ENCODE peak calls at places on chromosomes 1 and 21, in four cellular contexts. Y is cardiac fibroblast, C is fibroblast of pulmonary artery, L is cardiac muscle cell. Q is an unnamed sample.

GRCh38 chr1:9196129-9197040 is 38.2 kb upstream of the H6PD start:
- DNase-seq in Y (peak), C (peak), L (peak), Q (peak)

GRCh38 chr1:21175670-21176581 is 771 bp downstream of the EIF4G3 start:
- DNase-seq in Y (peak), C (no peak), L (peak), Q (no peak)

GRCh38 chr21:41251961-41252642 is 64.5 kb upstream of the FAM3B start:
- DNase-seq in Y (peak), C (peak), L (peak), Q (no peak)

GRCh38 chr1:160499631-160500030 is 23.4 kb downstream of the SLAMF6 start:
- DNase-seq in Y (no peak), C (no peak), L (no peak), Q (no peak)

GRCh38 chr21:43370091-43370658 is 56.8 kb downstream of the SIK1 start:
- DNase-seq in Y (peak), C (no peak), L (peak), Q (peak)

GRCh38 chr1:63797056-63797726 is 23.4 kb downstream of the ROR1 start:
- DNase-seq in Y (no peak), C (no peak), L (no peak), Q (no peak)

GRCh38 chr1:162009501-162010174 is 14.0 kb downstream of the OLFML2B start:
- DNase-seq in Y (no peak), C (no peak), L (no peak), Q (no peak)

GRCh38 chr1:54323324-54323739 is 82.9 kb downstream of the SSBP3 start:
- DNase-seq in Y (no peak), C (no peak), L (no peak), Q (peak)

GRCh38 chr1:67683306-67683705 is 1.7 kb upstream of the GADD45A start:
- DNase-seq in Y (peak), C (peak), L (peak), Q (peak)

GRCh38 chr1:1213919-1214599 is at the start of gene TNFRSF4:
- DNase-seq in Y (no peak), C (no peak), L (no peak), Q (no peak)

GRCh38 chr1:158203693-158204457 is 23.2 kb downstream of the CD1D start:
- DNase-seq in Y (peak), C (peak), L (peak), Q (peak)

GRCh38 chr1:27342778-27343638 is 1.2 kb downstream of the SYTL1 start:
- DNase-seq in Y (no peak), C (no peak), L (no peak), Q (peak)

GRCh38 chr21:39575778-39576177 is 37.0 kb upstream of the B3GALT5 start:
- DNase-seq in Y (no peak), C (no peak), L (no peak), Q (peak)

GRCh38 chr21:34635307-34635706 is 20.4 kb upstream of the RCAN1 start:
- DNase-seq in Y (no peak), C (no peak), L (no peak), Q (no peak)

GRCh38 chr21:31912501-31912900 is 39.7 kb downstream of the HUNK start:
- DNase-seq in Y (no peak), C (no peak), L (no peak), Q (no peak)

GRCh38 chr21:31908106-31909031 is 35.5 kb downstream of the HUNK start:
- DNase-seq in Y (no peak), C (no peak), L (no peak), Q (peak)

GRCh38 chr21:31909153-31909771 is 36.4 kb downstream of the HUNK start:
- DNase-seq in Y (peak), C (no peak), L (peak), Q (no peak)

GRCh38 chr21:31911138-31911907 is 38.5 kb downstream of the HUNK start:
- DNase-seq in Y (no peak), C (no peak), L (no peak), Q (peak)

GRCh38 chr21:31909772-31910470 is 37.1 kb downstream of the HUNK start:
- DNase-seq in Y (no peak), C (no peak), L (no peak), Q (no peak)
- TF ChIP-seq CTCF in Y (no peak), C (no peak), L (no peak), Q (no peak)

GRCh38 chr1:180842482-180842881 is 70.2 kb upstream of the KIAA1614 start:
- DNase-seq in Y (no peak), C (no peak), L (no peak), Q (no peak)
- H3K4me3 ChIP-seq in Y (no peak), C (no peak), L (no peak), Q (no peak)

GRCh38 chr21:45184869-45185268 is 102.8 kb downstream of the POFUT2 start:
- DNase-seq in Y (no peak), C (no peak), L (no peak), Q (no peak)

GRCh38 chr21:45180289-45180599 is 105.9 kb downstream of the ADARB1 start:
- DNase-seq in Y (no peak), C (no peak), L (no peak), Q (no peak)

GRCh38 chr21:45179568-45180288 is 105.3 kb downstream of the ADARB1 start:
- DNase-seq in Y (no peak), C (no peak), L (no peak), Q (no peak)

GRCh38 chr21:45183852-45184251 is 103.8 kb downstream of the POFUT2 start:
- DNase-seq in Y (no peak), C (no peak), L (no peak), Q (no peak)

GRCh38 chr21:45182958-45183357 is 104.7 kb downstream of the POFUT2 start:
- DNase-seq in Y (no peak), C (no peak), L (no peak), Q (no peak)
- TF ChIP-seq CTCF in Y (no peak), C (no peak), L (no peak), Q (no peak)

GRCh38 chr1:52636701-52637695 is 4.0 kb downstream of the SHISAL2A start:
- DNase-seq in Y (no peak), C (no peak), L (no peak), Q (peak)
- H3K4me3 ChIP-seq in Y (no peak), C (no peak), L (no peak), Q (no peak)

GRCh38 chr1:244414543-244414942 is 37.2 kb downstream of the ADSS2 start:
- DNase-seq in Y (peak), C (peak), L (peak), Q (peak)
- TF ChIP-seq CTCF in Y (peak), C (peak), L (peak), Q (peak)

DNA sequence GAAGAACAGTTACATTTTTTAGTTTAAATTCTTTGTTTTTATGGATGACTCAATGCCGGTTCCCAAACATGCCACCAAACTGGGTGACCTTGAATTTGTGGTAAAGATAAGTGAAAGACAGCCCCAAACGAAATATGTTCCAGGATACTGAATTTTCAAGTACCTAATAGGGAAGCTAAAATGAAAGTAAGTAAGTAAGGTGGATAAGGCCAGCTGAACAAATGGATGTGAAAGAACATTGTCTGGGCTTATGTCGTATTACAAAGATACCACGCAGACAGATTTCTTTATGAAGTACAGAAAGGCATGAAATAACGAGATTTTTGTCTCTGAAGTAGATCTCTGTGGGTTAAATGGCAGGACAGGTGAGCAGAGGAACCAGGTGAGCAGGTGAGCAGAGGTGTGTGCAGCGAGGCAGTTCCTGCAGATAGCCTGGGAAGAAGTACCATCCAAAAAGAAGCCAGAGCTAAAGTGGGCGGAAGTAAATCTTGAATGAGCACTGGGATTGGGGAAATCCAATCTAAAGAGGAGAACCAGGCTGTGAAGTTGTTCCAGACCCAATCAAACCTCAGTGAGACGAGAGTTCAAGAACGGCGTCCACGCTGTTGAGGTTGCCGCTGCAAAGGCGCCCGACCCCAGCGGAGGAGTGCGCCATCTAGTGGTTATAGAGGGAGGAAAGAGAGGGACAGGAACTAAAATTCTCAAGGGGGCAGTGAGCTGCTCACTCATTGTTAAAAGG is 19.6 kb downstream of the TLR5 start:
- DNase-seq in Y (peak), C (peak), L (peak), Q (peak)
- H3K4me3 ChIP-seq in Y (no peak), C (peak), L (no peak), Q (peak)

GRCh38 chr1:45411510-45411899 is 71.3 kb upstream of the MUTYH start:
- DNase-seq in Y (no peak), C (no peak), L (no peak), Q (peak)
- TF ChIP-seq CTCF in Y (no peak), C (no peak), L (no peak), Q (no peak)

GRCh38 chr1:23577056-23577985 is 18.0 kb upstream of the ID3 start:
- DNase-seq in Y (peak), C (peak), L (peak), Q (peak)
- H3K4me3 ChIP-seq in Y (no peak), C (peak), L (peak), Q (no peak)

DNA sequence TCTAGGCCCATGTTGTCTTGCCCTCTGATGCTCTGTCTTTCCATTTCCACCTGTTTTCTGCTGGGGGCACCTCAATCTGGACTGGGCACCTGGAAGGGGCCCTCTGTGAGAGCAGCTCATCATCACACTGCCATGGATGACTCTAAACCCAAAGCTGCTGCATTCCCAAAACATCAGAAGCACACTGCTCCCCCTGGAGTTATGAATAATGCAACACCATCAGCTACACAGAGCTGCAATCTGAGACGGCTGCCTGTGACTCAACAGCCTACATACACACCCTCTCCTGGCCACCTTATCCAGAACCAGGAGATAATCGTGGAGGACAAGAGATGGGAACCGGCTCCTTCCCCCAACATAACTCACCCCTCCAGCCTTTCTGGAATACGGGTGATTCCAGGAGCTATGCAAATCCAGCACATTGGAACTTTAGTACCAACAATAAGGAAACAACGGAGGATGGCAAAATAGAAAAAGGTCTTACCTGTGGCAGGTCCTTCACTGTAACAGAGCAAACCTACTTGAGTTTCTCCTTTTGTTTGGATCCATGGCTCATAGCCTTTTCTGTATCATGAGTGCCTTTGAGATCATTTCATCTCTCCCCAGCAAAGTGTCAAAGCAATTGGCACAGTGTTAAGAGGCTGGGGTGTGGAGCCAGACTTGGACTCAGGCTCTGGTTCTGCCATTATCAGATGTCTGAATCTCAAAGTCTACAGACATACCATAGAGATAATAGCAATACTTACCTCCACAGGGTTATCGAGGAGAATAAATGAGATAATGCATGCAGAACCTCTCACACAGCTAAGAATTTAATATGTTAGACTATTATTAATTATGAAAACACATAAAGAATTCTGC is 29.3 kb downstream of the AK2 start:
- DNase-seq in Y (peak), C (peak), L (peak), Q (peak)
- TF ChIP-seq CTCF in Y (peak), C (peak), L (peak), Q (peak)

DNA sequence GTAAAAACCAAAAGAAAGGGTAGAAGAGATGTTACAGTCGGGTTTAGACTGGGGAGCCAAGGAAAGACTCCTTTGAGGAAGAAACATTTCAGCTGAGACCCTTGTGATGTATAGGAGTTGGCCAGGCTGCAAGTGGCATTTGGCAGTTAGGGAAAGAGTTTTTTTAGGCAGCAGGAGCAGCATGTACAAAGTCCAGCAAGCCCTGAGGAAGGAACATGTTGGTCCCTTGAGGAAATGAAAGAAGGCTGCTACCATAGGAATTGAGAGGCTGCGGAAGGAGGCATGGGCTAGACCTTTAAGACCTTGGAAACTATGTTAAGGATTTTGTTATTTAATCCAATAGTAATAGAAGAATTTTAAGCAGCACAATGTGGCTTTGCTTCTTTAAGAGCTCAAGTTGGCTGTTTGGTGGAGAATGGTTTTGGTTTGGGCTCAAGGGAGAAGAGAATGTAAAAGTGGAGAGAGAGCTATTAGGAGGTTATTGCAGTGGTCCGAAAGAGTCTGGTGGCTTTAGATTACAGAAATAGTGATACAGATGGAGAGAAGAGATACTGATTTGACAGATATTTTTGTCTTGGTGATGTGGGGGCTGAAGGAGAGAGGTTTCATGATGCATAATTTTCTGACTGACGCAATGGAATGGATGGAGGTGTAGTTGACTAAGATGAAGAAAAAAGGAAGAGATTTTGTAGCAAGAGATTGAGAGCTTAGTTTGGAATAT is 26.6 kb downstream of the SMAP2 start:
- DNase-seq in Y (no peak), C (no peak), L (no peak), Q (no peak)
- H3K4me3 ChIP-seq in Y (no peak), C (no peak), L (no peak), Q (no peak)